ENCODE peak calls at places on chromosomes 16 and 17, in nine cellular contexts. N is PC-3; G is CD4-positive, alpha-beta T cell; S is activated CD8-positive, alpha-beta T cell treated with anti-CD3 and anti-CD28 coated beads for 36 hours; D is AG04449; F is B cell; H is astrocyte of the spinal cord; V is mucosa of descending colon; P is fibroblast of villous mesenchyme. L is an unnamed sample.

GRCh38 chr17:52147872-52148271 is 10.6 kb downstream of the CA10 start:
- DNase-seq in N (peak), G (no peak), S (no peak), D (no peak), F (no peak), H (peak), V (no peak), P (no peak), L (no peak)

GRCh38 chr17:22490399-22490798 is 798.1 kb downstream of the KCNJ18 start:
- DNase-seq in N (no peak), G (no peak), S (no peak), D (no peak), F (no peak), H (no peak), V (no peak), P (no peak), L (no peak)

GRCh38 chr16:9965079-9965478 is 217.1 kb downstream of the GRIN2A start:
- DNase-seq in N (no peak), G (no peak), S (no peak), D (no peak), F (no peak), H (no peak), V (no peak), P (no peak), L (no peak)

GRCh38 chr17:83100853-83101391 is 21.5 kb downstream of the METRNL start:
- DNase-seq in N (no peak), G (no peak), S (peak), D (no peak), F (no peak), H (no peak), V (peak), P (no peak), L (no peak)

GRCh38 chr16:974606-975312 is 4.0 kb upstream of the LMF1 start:
- DNase-seq in N (no peak), G (no peak), S (no peak), D (no peak), F (no peak), H (no peak), V (no peak), P (no peak), L (no peak)

GRCh38 chr17:48262982-48263586 is 155.5 kb downstream of the SNX11 start:
- DNase-seq in N (peak), G (no peak), S (no peak), D (no peak), F (no peak), H (peak), V (no peak), P (no peak), L (no peak)

GRCh38 chr17:2551928-2552327 is 40.2 kb upstream of the METTL16 start:
- DNase-seq in N (no peak), G (no peak), S (no peak), D (no peak), F (no peak), H (no peak), V (no peak), P (no peak), L (no peak)

GRCh38 chr16:71528863-71529262 is 2.6 kb downstream of the CHST4 start:
- DNase-seq in N (no peak), G (no peak), S (no peak), D (no peak), F (no peak), H (no peak), V (no peak), P (no peak), L (no peak)

GRCh38 chr17:57271821-57272220 is 15.5 kb downstream of the MSI2 start:
- DNase-seq in N (no peak), G (no peak), S (no peak), D (no peak), F (no peak), H (no peak), V (no peak), P (no peak), L (no peak)

GRCh38 chr17:45775148-45775547 is 9.0 kb upstream of the CRHR1 start:
- DNase-seq in N (no peak), G (no peak), S (no peak), D (no peak), F (no peak), H (no peak), V (no peak), P (no peak), L (no peak)

GRCh38 chr17:4208228-4208627 is 55.6 kb downstream of the ANKFY1 start:
- DNase-seq in N (no peak), G (no peak), S (no peak), D (peak), F (no peak), H (no peak), V (no peak), P (no peak), L (no peak)

GRCh38 chr16:8893426-8893825 is 11.3 kb downstream of the LITAFD start:
- DNase-seq in N (no peak), G (no peak), S (no peak), D (no peak), F (no peak), H (no peak), V (peak), P (no peak), L (no peak)

GRCh38 chr16:31277659-31278260 is 18.0 kb downstream of the ITGAM start:
- DNase-seq in N (no peak), G (no peak), S (no peak), D (no peak), F (no peak), H (no peak), V (no peak), P (no peak), L (no peak)

GRCh38 chr17:64428406-64428805 is 20.5 kb upstream of the MILR1 start:
- DNase-seq in N (no peak), G (no peak), S (no peak), D (no peak), F (no peak), H (no peak), V (no peak), P (no peak), L (no peak)

GRCh38 chr16:7268182-7268581 is 64.5 kb upstream of the RBFOX1 start:
- DNase-seq in N (peak), G (no peak), S (no peak), D (no peak), F (no peak), H (no peak), V (no peak), P (no peak), L (no peak)

GRCh38 chr17:43983515-43984411 is 20.7 kb upstream of the NAGS start:
- DNase-seq in N (no peak), G (no peak), S (peak), D (no peak), F (no peak), H (no peak), V (peak), P (no peak), L (no peak)

GRCh38 chr17:7677388-7678067 is 9.8 kb downstream of the TP53 start:
- DNase-seq in N (no peak), G (no peak), S (no peak), D (no peak), F (no peak), H (no peak), V (no peak), P (no peak), L (no peak)

GRCh38 chr17:50697076-50697475 is 10.6 kb downstream of the ANKRD40 start:
- DNase-seq in N (peak), G (no peak), S (no peak), D (no peak), F (no peak), H (no peak), V (no peak), P (no peak), L (no peak)

GRCh38 chr17:50696365-50696879 is 11.3 kb downstream of the ANKRD40 start:
- DNase-seq in N (no peak), G (no peak), S (no peak), D (no peak), F (no peak), H (no peak), V (no peak), P (no peak), L (no peak)

GRCh38 chr17:50693041-50693682 is 14.6 kb downstream of the ANKRD40 start:
- DNase-seq in N (peak), G (no peak), S (no peak), D (no peak), F (no peak), H (peak), V (no peak), P (no peak), L (no peak)

GRCh38 chr17:50699410-50699809 is 8.3 kb downstream of the ANKRD40 start:
- DNase-seq in N (peak), G (no peak), S (no peak), D (no peak), F (no peak), H (no peak), V (no peak), P (no peak), L (no peak)

DNA sequence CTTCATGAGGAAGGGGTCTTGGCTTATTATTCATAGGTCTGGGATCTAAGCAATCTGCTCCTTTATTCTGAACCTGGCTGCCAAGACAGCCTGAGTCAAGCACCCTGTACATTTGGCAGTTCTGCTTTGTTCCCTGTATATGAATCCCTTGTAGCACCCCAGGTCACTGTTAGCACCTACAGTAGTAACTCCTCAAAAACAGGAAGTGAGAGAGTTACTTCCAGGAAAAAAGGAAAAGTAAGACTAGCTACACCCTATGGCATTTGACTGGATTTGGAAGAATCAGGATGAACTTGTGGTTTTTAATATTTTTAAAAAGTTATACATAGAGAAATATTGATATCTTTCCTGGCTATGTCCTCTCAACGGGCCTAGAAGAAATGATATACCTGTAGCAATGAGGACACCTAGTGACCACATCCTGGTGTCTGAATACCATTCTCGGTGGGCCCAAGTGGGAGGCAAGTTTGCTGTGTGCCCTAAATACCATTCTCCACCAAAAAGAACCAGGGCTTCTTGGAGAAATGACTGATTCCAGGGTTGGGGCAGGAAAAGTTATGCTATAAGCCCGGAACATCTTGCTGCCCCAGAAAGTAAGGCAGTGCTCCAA is 9.9 kb downstream of the ANKRD40 start:
- DNase-seq in N (peak), G (no peak), S (no peak), D (no peak), F (no peak), H (no peak), V (no peak), P (no peak), L (no peak)
- TF ChIP-seq CTCF in N (peak), G (no peak), S (no peak), D (no peak), F (no peak), H (no peak), V (no peak), P (no peak), L (no peak)

GRCh38 chr17:10316986-10317834 is 55.6 kb downstream of the MYH13 start:
- DNase-seq in N (peak), G (no peak), S (peak), D (no peak), F (peak), H (peak), V (peak), P (peak), L (no peak)
- TF ChIP-seq CTCF in N (peak), G (peak), S (peak), D (peak), F (peak), H (peak), V (peak), P (peak), L (peak)

GRCh38 chr17:46841561-46842379 is 9.6 kb upstream of the WNT9B start:
- DNase-seq in N (peak), G (no peak), S (peak), D (no peak), F (no peak), H (no peak), V (peak), P (no peak), L (no peak)

GRCh38 chr17:46837521-46837920 is 13.9 kb upstream of the WNT9B start:
- DNase-seq in N (no peak), G (no peak), S (no peak), D (no peak), F (no peak), H (no peak), V (no peak), P (no peak), L (no peak)

GRCh38 chr17:46839211-46839610 is 12.2 kb upstream of the WNT9B start:
- DNase-seq in N (no peak), G (no peak), S (no peak), D (no peak), F (no peak), H (no peak), V (no peak), P (no peak), L (no peak)

GRCh38 chr17:46847204-46848191 is 3.9 kb upstream of the WNT9B start:
- DNase-seq in N (no peak), G (no peak), S (no peak), D (no peak), F (no peak), H (no peak), V (peak), P (no peak), L (no peak)

DNA sequence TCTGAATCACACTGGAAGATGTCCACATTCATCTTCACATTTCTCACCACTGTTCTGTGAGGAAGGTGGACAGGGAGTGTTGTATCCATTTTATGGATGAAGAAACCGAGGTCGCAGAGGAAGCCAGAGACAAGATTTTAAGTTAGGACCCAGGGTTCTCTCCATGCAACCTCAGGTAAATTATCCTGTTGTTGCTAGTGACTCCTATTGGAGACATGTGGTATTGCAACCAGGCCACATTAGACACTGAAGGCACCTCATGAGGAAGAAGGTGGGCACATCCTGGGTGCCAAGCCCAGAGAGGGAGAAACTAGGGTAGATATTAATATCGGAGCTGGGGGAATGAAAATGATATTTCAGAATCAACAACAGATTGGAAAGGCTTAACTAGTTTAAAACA is 8.5 kb upstream of the WNT9B start:
- DNase-seq in N (peak), G (no peak), S (peak), D (no peak), F (no peak), H (no peak), V (no peak), P (no peak), L (no peak)
- TF ChIP-seq CTCF in N (peak), G (no peak), S (peak), D (peak), F (peak), H (peak), V (no peak), P (peak), L (peak)

GRCh38 chr16:81939164-81940067 is 71.9 kb downstream of the SDR42E1 start:
- DNase-seq in N (no peak), G (no peak), S (no peak), D (no peak), F (no peak), H (no peak), V (no peak), P (no peak), L (no peak)
- TF ChIP-seq CTCF in N (peak), G (no peak), S (no peak), D (no peak), F (no peak), H (no peak), V (no peak), P (peak), L (no peak)

GRCh38 chr16:87423429-87423828 is 31.3 kb downstream of the MAP1LC3B start:
- DNase-seq in N (no peak), G (no peak), S (no peak), D (no peak), F (no peak), H (no peak), V (no peak), P (no peak), L (no peak)

GRCh38 chr16:87426423-87427215 is 34.5 kb downstream of the MAP1LC3B start:
- DNase-seq in N (no peak), G (no peak), S (no peak), D (no peak), F (no peak), H (no peak), V (no peak), P (no peak), L (no peak)

GRCh38 chr16:87425941-87426340 is 33.8 kb downstream of the MAP1LC3B start:
- DNase-seq in N (no peak), G (no peak), S (no peak), D (no peak), F (no peak), H (no peak), V (no peak), P (no peak), L (no peak)

GRCh38 chr16:87422106-87422505 is 30.0 kb downstream of the MAP1LC3B start:
- DNase-seq in N (no peak), G (no peak), S (no peak), D (no peak), F (no peak), H (no peak), V (no peak), P (no peak), L (no peak)

GRCh38 chr16:87424260-87424659 is 32.1 kb downstream of the MAP1LC3B start:
- DNase-seq in N (no peak), G (no peak), S (no peak), D (no peak), F (no peak), H (no peak), V (no peak), P (no peak), L (no peak)
- TF ChIP-seq CTCF in N (no peak), G (no peak), S (no peak), D (no peak), F (no peak), H (no peak), V (no peak), P (no peak), L (no peak)

GRCh38 chr17:68512247-68512966 is at the start of gene PRKAR1A:
- DNase-seq in N (peak), G (peak), S (peak), D (peak), F (peak), H (peak), V (peak), P (peak), L (peak)
- TF ChIP-seq CTCF in N (no peak), G (no peak), S (no peak), D (no peak), F (no peak), H (no peak), V (no peak), P (no peak), L (no peak)

GRCh38 chr16:66380421-66380820 is 13.9 kb downstream of the CDH5 start:
- DNase-seq in N (no peak), G (no peak), S (no peak), D (no peak), F (no peak), H (no peak), V (no peak), P (no peak), L (no peak)

GRCh38 chr16:66382966-66383299 is 16.4 kb downstream of the CDH5 start:
- DNase-seq in N (peak), G (no peak), S (no peak), D (peak), F (no peak), H (peak), V (no peak), P (peak), L (no peak)

GRCh38 chr16:66383551-66383950 is 17.1 kb downstream of the CDH5 start:
- DNase-seq in N (no peak), G (no peak), S (no peak), D (no peak), F (no peak), H (no peak), V (no peak), P (no peak), L (no peak)

GRCh38 chr16:66381585-66382170 is 15.2 kb downstream of the CDH5 start:
- DNase-seq in N (no peak), G (no peak), S (no peak), D (no peak), F (no peak), H (no peak), V (no peak), P (no peak), L (no peak)

DNA sequence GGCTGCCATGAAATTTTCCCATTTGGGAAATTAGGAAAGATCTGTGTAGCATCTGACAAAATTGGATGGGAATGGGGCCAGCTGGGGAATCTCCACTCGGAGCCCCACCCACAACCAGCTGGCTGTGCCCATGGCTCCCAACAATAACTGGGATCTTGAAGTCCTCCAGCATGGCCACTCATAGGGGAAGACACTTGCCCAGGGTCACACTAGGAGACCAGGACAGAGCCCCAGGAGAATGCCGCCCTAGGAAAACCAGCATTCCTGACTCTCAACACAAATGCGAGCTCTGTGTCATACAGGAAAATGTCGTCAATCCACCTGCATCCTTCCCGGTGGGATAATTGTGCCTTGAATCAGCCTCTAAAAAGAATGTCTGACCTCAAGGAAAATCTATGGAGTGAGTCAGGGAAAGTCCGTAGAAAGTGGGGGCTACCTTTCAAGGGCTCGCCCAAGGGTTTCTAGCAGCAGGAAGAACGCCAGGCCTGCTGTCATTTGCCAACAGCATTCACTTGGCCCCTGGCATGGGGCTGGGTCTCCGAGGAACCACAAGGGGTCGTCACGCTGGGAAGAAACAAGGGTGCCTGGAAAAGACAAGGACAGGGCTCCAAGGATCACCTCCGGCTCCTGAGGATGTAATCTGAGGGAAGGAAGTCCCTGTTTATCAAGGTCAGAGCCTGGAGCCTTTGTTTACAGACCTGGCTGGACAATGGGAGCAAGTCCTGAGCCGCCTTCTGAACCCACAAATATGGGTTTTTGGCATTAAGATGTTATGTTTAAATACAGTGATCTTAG is 15.9 kb downstream of the CDH5 start:
- DNase-seq in N (peak), G (no peak), S (no peak), D (no peak), F (no peak), H (peak), V (no peak), P (no peak), L (no peak)
- TF ChIP-seq CTCF in N (no peak), G (no peak), S (no peak), D (no peak), F (no peak), H (peak), V (no peak), P (no peak), L (no peak)